ENCODE peak calls at places on chromosomes 3 and 15, in six cellular contexts. H is NCI-H187, B is BJ, U is SJSA1, F is T-helper 9 cell, D is Right ventricle myocardium superior. Y is an unnamed sample.
A peak's percentile ranks its signal among the peaks of the same experiment; 100 is the strongest.

GRCh38 chr15:86115138-86115801 is 35.6 kb downstream of the AGBL1 start:
- DNase-seq in F (no peak), D (no peak), U (no peak), B (no peak), H (no peak), Y (no peak)

GRCh38 chr3:105173972-105174371 is 192.7 kb upstream of the ALCAM start:
- DNase-seq in B (no peak), H (no peak), F (no peak), D (no peak), U (no peak), Y (no peak)

GRCh38 chr15:57565326-57565725 is 26.4 kb upstream of the MYZAP start:
- DNase-seq in U (no peak), B (no peak), H (no peak), F (peak; percentile 16), D (no peak), Y (no peak)

GRCh38 chr15:42364529-42364928 is 5.2 kb downstream of the CAPN3 start:
- DNase-seq in D (no peak), H (no peak), F (no peak), B (no peak), U (no peak), Y (no peak)

GRCh38 chr3:85903434-85903833 is 944.6 kb downstream of the CADM2 start:
- DNase-seq in D (no peak), U (no peak), B (no peak), H (no peak), F (no peak), Y (no peak)

GRCh38 chr3:43735618-43736017 is 44.9 kb downstream of the ABHD5 start:
- DNase-seq in B (no peak), D (no peak), U (no peak), H (no peak), F (no peak), Y (no peak)

GRCh38 chr15:33278816-33279612 is 31.8 kb upstream of the RYR3 start:
- DNase-seq in D (no peak), H (no peak), F (no peak), U (peak; percentile 63), B (peak; percentile 19), Y (no peak)

GRCh38 chr3:186487819-186488218 is 56.4 kb downstream of the CRYGS start:
- DNase-seq in H (no peak), B (no peak), F (no peak), D (no peak), U (no peak), Y (no peak)

GRCh38 chr3:151318313-151318712 is 1.7 kb upstream of the GPR87 start:
- DNase-seq in F (no peak), D (no peak), U (no peak), B (no peak), H (no peak), Y (no peak)

GRCh38 chr15:86247249-86247955 is 167.7 kb downstream of the AGBL1 start:
- DNase-seq in B (no peak), F (no peak), D (no peak), U (no peak), H (no peak), Y (no peak)